ENCODE peak calls at places on chromosomes 13 and 19, in seven cellular contexts. One of them, this sample, is unnamed.

GRCh38 chr13:80840313-80840976 is 499.5 kb upstream of the SPRY2 start:
- DNase-seq in breast epithelium: no peak
- DNase-seq in Panc1: no peak
- DNase-seq in GM12878: no peak
- DNase-seq in stomach: no peak
- DNase-seq in SK-N-SH: no peak
- DNase-seq in HL-60: no peak
- DNase-seq in this sample: no peak

GRCh38 chr13:19845758-19846157 is 17.7 kb downstream of the ZMYM5 start:
- DNase-seq in breast epithelium: no peak
- DNase-seq in Panc1: peak; percentile 77
- DNase-seq in GM12878: no peak
- DNase-seq in stomach: no peak
- DNase-seq in SK-N-SH: peak; percentile 32
- DNase-seq in HL-60: no peak
- DNase-seq in this sample: no peak

GRCh38 chr19:41553804-41554203 is 22.2 kb upstream of the CEACAM21 start:
- DNase-seq in breast epithelium: no peak
- DNase-seq in Panc1: no peak
- DNase-seq in GM12878: no peak
- DNase-seq in stomach: no peak
- DNase-seq in SK-N-SH: no peak
- DNase-seq in HL-60: no peak
- DNase-seq in this sample: no peak

GRCh38 chr19:39307233-39307821 is 11.1 kb downstream of the IFNL1 start:
- DNase-seq in breast epithelium: no peak
- DNase-seq in Panc1: no peak
- DNase-seq in GM12878: no peak
- DNase-seq in stomach: peak; percentile 57
- DNase-seq in SK-N-SH: no peak
- DNase-seq in HL-60: no peak
- DNase-seq in this sample: peak; percentile 74

GRCh38 chr19:11191273-11191755 is 6.0 kb downstream of the KANK2 start:
- DNase-seq in breast epithelium: no peak
- DNase-seq in Panc1: no peak
- DNase-seq in GM12878: no peak
- DNase-seq in stomach: peak; percentile 36
- DNase-seq in SK-N-SH: peak; percentile 71
- DNase-seq in HL-60: no peak
- DNase-seq in this sample: peak; percentile 86

GRCh38 chr13:98225036-98225940 is 48.2 kb upstream of the RNF113B start:
- DNase-seq in breast epithelium: no peak
- DNase-seq in Panc1: no peak
- DNase-seq in GM12878: no peak
- DNase-seq in stomach: no peak
- DNase-seq in SK-N-SH: no peak
- DNase-seq in HL-60: no peak
- DNase-seq in this sample: no peak

GRCh38 chr19:21569497-21569870 is 64.1 kb downstream of the ZNF429 start:
- DNase-seq in breast epithelium: peak; percentile 63
- DNase-seq in Panc1: no peak
- DNase-seq in GM12878: no peak
- DNase-seq in stomach: no peak
- DNase-seq in SK-N-SH: no peak
- DNase-seq in HL-60: no peak
- DNase-seq in this sample: no peak

GRCh38 chr13:19910336-19911072 is 47.1 kb upstream of the ZMYM5 start:
- DNase-seq in breast epithelium: no peak
- DNase-seq in Panc1: no peak
- DNase-seq in GM12878: no peak
- DNase-seq in stomach: peak; percentile 29
- DNase-seq in SK-N-SH: no peak
- DNase-seq in HL-60: no peak
- DNase-seq in this sample: no peak

GRCh38 chr19:13843104-13843921 is 33.6 kb upstream of the NANOS3 start:
- DNase-seq in breast epithelium: peak; percentile 92
- DNase-seq in Panc1: no peak
- DNase-seq in GM12878: no peak
- DNase-seq in stomach: peak; percentile 78
- DNase-seq in SK-N-SH: peak; percentile 58
- DNase-seq in HL-60: no peak
- DNase-seq in this sample: no peak

GRCh38 chr19:27911122-27911898 is 1301.6 kb downstream of the UQCRFS1 start:
- DNase-seq in breast epithelium: no peak
- DNase-seq in Panc1: no peak
- DNase-seq in GM12878: no peak
- DNase-seq in stomach: no peak
- DNase-seq in SK-N-SH: no peak
- DNase-seq in HL-60: no peak
- DNase-seq in this sample: no peak

GRCh38 chr13:39037410-39037879 is 444 bp downstream of the PROSER1 start:
- DNase-seq in breast epithelium: peak; percentile 23
- DNase-seq in Panc1: no peak
- DNase-seq in GM12878: no peak
- DNase-seq in stomach: no peak
- DNase-seq in SK-N-SH: no peak
- DNase-seq in HL-60: no peak
- DNase-seq in this sample: peak; percentile 74

GRCh38 chr19:16001481-16002312 is 52.9 kb downstream of the OR10H4 start:
- DNase-seq in breast epithelium: no peak
- DNase-seq in Panc1: no peak
- DNase-seq in GM12878: peak; percentile 55
- DNase-seq in stomach: no peak
- DNase-seq in SK-N-SH: no peak
- DNase-seq in HL-60: peak; percentile 23
- DNase-seq in this sample: no peak

GRCh38 chr13:42807866-42808265 is 26.5 kb downstream of the FAM216B start:
- DNase-seq in breast epithelium: no peak
- DNase-seq in Panc1: no peak
- DNase-seq in GM12878: no peak
- DNase-seq in stomach: no peak
- DNase-seq in SK-N-SH: no peak
- DNase-seq in HL-60: no peak
- DNase-seq in this sample: no peak

GRCh38 chr19:10292206-10292788 is 2.5 kb downstream of the ICAM5 start:
- DNase-seq in breast epithelium: peak; percentile 92
- DNase-seq in Panc1: no peak
- DNase-seq in GM12878: no peak
- DNase-seq in stomach: peak; percentile 82
- DNase-seq in SK-N-SH: peak; percentile 92
- DNase-seq in HL-60: no peak
- DNase-seq in this sample: peak; percentile 92

GRCh38 chr13:40158218-40158617 is 502.8 kb downstream of the COG6 start:
- DNase-seq in breast epithelium: no peak
- DNase-seq in Panc1: no peak
- DNase-seq in GM12878: no peak
- DNase-seq in stomach: no peak
- DNase-seq in SK-N-SH: no peak
- DNase-seq in HL-60: no peak
- DNase-seq in this sample: no peak

GRCh38 chr13:111662895-111663294 is 342.5 kb downstream of the TEX29 start:
- DNase-seq in breast epithelium: no peak
- DNase-seq in Panc1: no peak
- DNase-seq in GM12878: no peak
- DNase-seq in stomach: no peak
- DNase-seq in SK-N-SH: no peak
- DNase-seq in HL-60: no peak
- DNase-seq in this sample: no peak

GRCh38 chr19:15116856-15117255 is 9.7 kb downstream of the SYDE1 start:
- DNase-seq in breast epithelium: no peak
- DNase-seq in Panc1: no peak
- DNase-seq in GM12878: no peak
- DNase-seq in stomach: no peak
- DNase-seq in SK-N-SH: no peak
- DNase-seq in HL-60: no peak
- DNase-seq in this sample: no peak

GRCh38 chr19:50551713-50552187 is 16.5 kb downstream of the LRRC4B start:
- DNase-seq in breast epithelium: no peak
- DNase-seq in Panc1: no peak
- DNase-seq in GM12878: no peak
- DNase-seq in stomach: no peak
- DNase-seq in SK-N-SH: peak; percentile 70
- DNase-seq in HL-60: no peak
- DNase-seq in this sample: no peak
- H3K4me3 ChIP-seq in breast epithelium: peak overlapping the region; percentile 34
- H3K4me3 ChIP-seq in Panc1: no peak overlapping the region
- H3K4me3 ChIP-seq in GM12878: no peak overlapping the region
- H3K4me3 ChIP-seq in stomach: peak overlapping the region; percentile 33
- H3K4me3 ChIP-seq in SK-N-SH: no peak overlapping the region
- H3K4me3 ChIP-seq in HL-60: no peak overlapping the region
- H3K4me3 ChIP-seq in this sample: peak overlapping the region; percentile 10

GRCh38 chr19:461664-462551 is 1.1 kb upstream of the SHC2 start:
- DNase-seq in breast epithelium: peak; percentile 31
- DNase-seq in Panc1: no peak
- DNase-seq in GM12878: no peak
- DNase-seq in stomach: peak; percentile 78
- DNase-seq in SK-N-SH: peak; percentile 77
- DNase-seq in HL-60: no peak
- DNase-seq in this sample: no peak

GRCh38 chr19:459724-460511 is 915 bp downstream of the SHC2 start:
- DNase-seq in breast epithelium: peak; percentile 38
- DNase-seq in Panc1: no peak
- DNase-seq in GM12878: no peak
- DNase-seq in stomach: peak; percentile 69
- DNase-seq in SK-N-SH: peak; percentile 98
- DNase-seq in HL-60: no peak
- DNase-seq in this sample: no peak

GRCh38 chr19:463483-464130 is 2.8 kb upstream of the SHC2 start:
- DNase-seq in breast epithelium: no peak
- DNase-seq in Panc1: no peak
- DNase-seq in GM12878: no peak
- DNase-seq in stomach: no peak
- DNase-seq in SK-N-SH: no peak
- DNase-seq in HL-60: no peak
- DNase-seq in this sample: no peak

GRCh38 chr19:458091-459042 is 2.5 kb downstream of the SHC2 start:
- DNase-seq in breast epithelium: no peak
- DNase-seq in Panc1: no peak
- DNase-seq in GM12878: no peak
- DNase-seq in stomach: no peak
- DNase-seq in SK-N-SH: no peak
- DNase-seq in HL-60: no peak
- DNase-seq in this sample: no peak

DNA sequence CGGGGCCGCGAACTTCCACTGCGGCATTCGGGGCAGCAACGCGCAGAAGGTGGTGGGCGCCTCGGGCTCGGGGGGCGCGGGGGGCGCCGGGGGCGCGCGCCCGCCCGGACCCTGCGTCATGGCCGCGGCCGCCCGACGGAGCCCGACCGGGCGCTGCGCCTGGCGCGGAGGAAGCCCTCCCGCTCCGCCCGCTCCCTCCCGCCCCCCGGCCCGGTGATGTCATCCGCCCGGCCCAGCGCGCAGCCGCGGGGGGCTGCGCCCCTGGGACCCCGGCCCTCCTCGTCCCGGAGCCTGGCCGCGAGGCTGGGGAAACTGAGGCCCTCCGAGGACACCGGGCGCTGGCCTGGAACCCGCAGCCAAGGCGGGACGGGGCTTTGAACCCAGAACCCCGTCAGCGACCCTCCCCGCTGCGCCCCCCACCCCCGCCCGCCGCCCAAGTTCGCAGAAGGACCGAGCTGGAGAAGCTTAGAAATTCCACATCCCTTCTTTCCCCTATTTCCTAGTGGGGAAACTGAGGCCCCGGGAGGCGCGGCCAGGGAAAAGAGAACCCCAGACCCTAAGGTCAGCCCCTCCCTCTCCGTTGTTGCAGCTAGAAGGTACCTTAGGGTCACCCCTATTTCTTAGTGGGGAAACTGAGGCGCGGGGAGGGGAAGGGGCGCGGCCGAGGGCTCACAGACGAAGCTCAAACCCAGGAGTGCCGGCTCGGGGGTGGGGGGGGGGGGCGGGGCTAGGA is at the start of gene SHC2:
- DNase-seq in breast epithelium: no peak
- DNase-seq in Panc1: no peak
- DNase-seq in GM12878: no peak
- DNase-seq in stomach: peak; percentile 45
- DNase-seq in SK-N-SH: peak; percentile 91
- DNase-seq in HL-60: no peak
- DNase-seq in this sample: no peak
- TF ChIP-seq POLR2AphosphoS5 in breast epithelium: no peak
- TF ChIP-seq POLR2AphosphoS5 in Panc1: no peak
- TF ChIP-seq POLR2AphosphoS5 in GM12878: no peak
- TF ChIP-seq POLR2AphosphoS5 in stomach: no peak
- TF ChIP-seq POLR2AphosphoS5 in SK-N-SH: no peak
- TF ChIP-seq POLR2AphosphoS5 in HL-60: no peak
- TF ChIP-seq POLR2AphosphoS5 in this sample: no peak

DNA sequence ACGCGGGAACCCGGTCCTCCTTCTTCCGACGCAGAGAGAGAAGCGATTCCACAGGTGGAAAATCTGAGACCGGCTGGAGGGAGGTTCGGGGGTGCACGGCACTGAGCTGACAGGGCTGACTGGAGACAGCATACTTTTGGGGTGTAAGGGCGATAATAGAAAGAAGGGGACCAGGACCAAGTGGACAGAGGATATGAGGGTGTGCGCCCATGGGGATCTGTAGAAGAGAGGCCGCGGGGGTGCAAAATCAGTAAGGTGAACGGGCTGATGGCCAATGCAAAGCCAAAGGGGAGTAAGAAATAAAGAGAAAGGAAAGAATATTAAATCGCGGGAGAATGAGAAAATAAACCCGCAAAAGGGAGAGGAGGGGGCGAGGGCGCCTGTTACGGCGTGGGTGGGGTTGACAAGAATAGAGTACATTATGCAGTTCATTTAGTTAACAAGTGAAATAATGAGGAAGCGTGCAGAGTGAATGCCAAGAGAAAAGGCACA is 336 bp upstream of the GSX1 start:
- DNase-seq in breast epithelium: no peak
- DNase-seq in Panc1: no peak
- DNase-seq in GM12878: no peak
- DNase-seq in stomach: no peak
- DNase-seq in SK-N-SH: no peak
- DNase-seq in HL-60: no peak
- DNase-seq in this sample: no peak
- H3K4me3 ChIP-seq in breast epithelium: peak overlapping the region; percentile 42
- H3K4me3 ChIP-seq in Panc1: no peak overlapping the region
- H3K4me3 ChIP-seq in GM12878: no peak overlapping the region
- H3K4me3 ChIP-seq in stomach: peak overlapping the region; percentile 29
- H3K4me3 ChIP-seq in SK-N-SH: no peak overlapping the region
- H3K4me3 ChIP-seq in HL-60: no peak overlapping the region
- H3K4me3 ChIP-seq in this sample: peak overlapping the region; percentile 45

GRCh38 chr13:44141213-44141724 is 232.4 kb upstream of the SERP2 start:
- DNase-seq in breast epithelium: peak; percentile 27
- DNase-seq in Panc1: no peak
- DNase-seq in GM12878: no peak
- DNase-seq in stomach: no peak
- DNase-seq in SK-N-SH: no peak
- DNase-seq in HL-60: no peak
- DNase-seq in this sample: no peak

GRCh38 chr13:44142911-44143665 is 230.5 kb upstream of the SERP2 start:
- DNase-seq in breast epithelium: no peak
- DNase-seq in Panc1: no peak
- DNase-seq in GM12878: no peak
- DNase-seq in stomach: no peak
- DNase-seq in SK-N-SH: no peak
- DNase-seq in HL-60: no peak
- DNase-seq in this sample: no peak

GRCh38 chr13:44141725-44142539 is 231.7 kb upstream of the SERP2 start:
- DNase-seq in breast epithelium: peak; percentile 97
- DNase-seq in Panc1: peak; percentile 50
- DNase-seq in GM12878: peak; percentile 31
- DNase-seq in stomach: peak; percentile 99
- DNase-seq in SK-N-SH: peak; percentile 100
- DNase-seq in HL-60: peak; percentile 82
- DNase-seq in this sample: peak; percentile 98

GRCh38 chr13:44140146-44140545 is 233.5 kb upstream of the SERP2 start:
- DNase-seq in breast epithelium: no peak
- DNase-seq in Panc1: no peak
- DNase-seq in GM12878: no peak
- DNase-seq in stomach: peak; percentile 62
- DNase-seq in SK-N-SH: no peak
- DNase-seq in HL-60: no peak
- DNase-seq in this sample: no peak

GRCh38 chr13:44142540-44142867 is 231.1 kb upstream of the SERP2 start:
- DNase-seq in breast epithelium: no peak
- DNase-seq in Panc1: no peak
- DNase-seq in GM12878: no peak
- DNase-seq in stomach: no peak
- DNase-seq in SK-N-SH: peak; percentile 34
- DNase-seq in HL-60: no peak
- DNase-seq in this sample: no peak
- TF ChIP-seq POLR2AphosphoS5 in breast epithelium: no peak
- TF ChIP-seq POLR2AphosphoS5 in Panc1: no peak
- TF ChIP-seq POLR2AphosphoS5 in GM12878: no peak
- TF ChIP-seq POLR2AphosphoS5 in stomach: no peak
- TF ChIP-seq POLR2AphosphoS5 in SK-N-SH: no peak
- TF ChIP-seq POLR2AphosphoS5 in HL-60: no peak
- TF ChIP-seq POLR2AphosphoS5 in this sample: no peak

This sample was measured in suprapubic skin.